ENCODE peak calls at places on chromosome 17, in nine cellular contexts. K, R, U, I, V, J, Z, M and G are unnamed samples.
A peak's percentile ranks its signal among the peaks of the same experiment; 100 is the strongest.

GRCh38 chr17:49487202-49487601 is 7.9 kb upstream of the NGFR start:
- DNase-seq in K (no peak), R (no peak), U (no peak), I (no peak), V (no peak), J (no peak), Z (no peak), M (no peak), G (peak; percentile 56)

GRCh38 chr17:7330099-7331015 is 1.2 kb upstream of the NEURL4 start:
- DNase-seq in K (peak; percentile 80), R (peak; percentile 85), U (peak; percentile 81), I (no peak), V (peak; percentile 73), J (peak; percentile 81), Z (peak; percentile 92), M (peak; percentile 100), G (peak; percentile 92)

GRCh38 chr17:62848334-62848733 is 40.2 kb upstream of the MARCHF10 start:
- DNase-seq in K (no peak), R (no peak), U (no peak), I (peak; percentile 37), V (no peak), J (no peak), Z (no peak), M (no peak), G (no peak)

GRCh38 chr17:17822189-17822978 is 14.4 kb downstream of the SREBF1 start:
- DNase-seq in K (no peak), R (peak; percentile 85), U (peak; percentile 65), I (no peak), V (peak; percentile 68), J (peak; percentile 88), Z (no peak), M (no peak), G (no peak)

GRCh38 chr17:35063514-35064223 is at the start of gene RFFL:
- DNase-seq in K (peak; percentile 91), R (peak; percentile 93), U (peak; percentile 91), I (peak; percentile 96), V (peak; percentile 91), J (peak; percentile 91), Z (peak; percentile 92), M (peak; percentile 99), G (peak; percentile 95)

GRCh38 chr17:8463089-8463488 is 27.4 kb downstream of the NDEL1 start:
- DNase-seq in K (no peak), R (no peak), U (no peak), I (no peak), V (no peak), J (no peak), Z (no peak), M (no peak), G (no peak)

GRCh38 chr17:28982191-28982793 is 23.5 kb downstream of the SEZ6 start:
- DNase-seq in K (peak; percentile 16), R (no peak), U (peak; percentile 39), I (no peak), V (no peak), J (no peak), Z (peak; percentile 98), M (no peak), G (no peak)

GRCh38 chr17:12282056-12282455 is 261.4 kb downstream of the MAP2K4 start:
- DNase-seq in K (no peak), R (no peak), U (no peak), I (peak; percentile 34), V (no peak), J (no peak), Z (no peak), M (peak; percentile 8), G (no peak)

GRCh38 chr17:82035956-82036633 is 1.4 kb downstream of the DCXR start:
- DNase-seq in K (no peak), R (no peak), U (no peak), I (no peak), V (no peak), J (no peak), Z (no peak), M (no peak), G (no peak)

GRCh38 chr17:59830007-59830630 is 62.6 kb downstream of the TUBD1 start:
- DNase-seq in K (no peak), R (no peak), U (no peak), I (no peak), V (no peak), J (no peak), Z (peak; percentile 61), M (no peak), G (no peak)

GRCh38 chr17:70307430-70307829 is 138.1 kb downstream of the KCNJ2 start:
- DNase-seq in K (no peak), R (no peak), U (no peak), I (no peak), V (no peak), J (no peak), Z (no peak), M (no peak), G (no peak)

DNA sequence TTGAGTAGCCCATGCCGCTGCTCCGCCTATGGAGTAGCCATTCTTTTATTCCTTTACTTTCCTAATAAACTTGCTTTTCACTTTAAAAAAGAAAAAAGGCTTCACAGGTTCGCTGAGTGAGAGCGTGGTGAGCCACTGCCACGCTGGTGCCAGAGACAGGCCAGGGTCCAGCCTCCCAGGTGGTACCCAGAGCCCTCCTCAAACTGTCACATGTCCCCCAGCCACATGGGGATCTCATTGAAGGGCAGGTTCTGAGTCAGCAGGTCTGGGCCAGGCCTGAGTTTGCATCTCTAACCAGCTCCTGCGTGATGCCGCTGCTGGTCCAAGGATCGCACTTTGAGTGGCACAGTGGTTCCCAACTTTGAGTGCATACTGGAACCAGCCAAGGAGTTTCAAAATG is 36.2 kb downstream of the RBFOX3 start:
- DNase-seq in K (no peak), R (no peak), U (no peak), I (no peak), V (no peak), J (peak; percentile 36), Z (no peak), M (no peak), G (no peak)
- H3K27ac ChIP-seq in K (no peak overlapping the region), R (no peak overlapping the region), U (no peak overlapping the region), I (no peak overlapping the region), V (no peak overlapping the region), J (no peak overlapping the region), Z (no peak overlapping the region), M (peak overlapping the region; percentile 41), G (no peak overlapping the region)

DNA sequence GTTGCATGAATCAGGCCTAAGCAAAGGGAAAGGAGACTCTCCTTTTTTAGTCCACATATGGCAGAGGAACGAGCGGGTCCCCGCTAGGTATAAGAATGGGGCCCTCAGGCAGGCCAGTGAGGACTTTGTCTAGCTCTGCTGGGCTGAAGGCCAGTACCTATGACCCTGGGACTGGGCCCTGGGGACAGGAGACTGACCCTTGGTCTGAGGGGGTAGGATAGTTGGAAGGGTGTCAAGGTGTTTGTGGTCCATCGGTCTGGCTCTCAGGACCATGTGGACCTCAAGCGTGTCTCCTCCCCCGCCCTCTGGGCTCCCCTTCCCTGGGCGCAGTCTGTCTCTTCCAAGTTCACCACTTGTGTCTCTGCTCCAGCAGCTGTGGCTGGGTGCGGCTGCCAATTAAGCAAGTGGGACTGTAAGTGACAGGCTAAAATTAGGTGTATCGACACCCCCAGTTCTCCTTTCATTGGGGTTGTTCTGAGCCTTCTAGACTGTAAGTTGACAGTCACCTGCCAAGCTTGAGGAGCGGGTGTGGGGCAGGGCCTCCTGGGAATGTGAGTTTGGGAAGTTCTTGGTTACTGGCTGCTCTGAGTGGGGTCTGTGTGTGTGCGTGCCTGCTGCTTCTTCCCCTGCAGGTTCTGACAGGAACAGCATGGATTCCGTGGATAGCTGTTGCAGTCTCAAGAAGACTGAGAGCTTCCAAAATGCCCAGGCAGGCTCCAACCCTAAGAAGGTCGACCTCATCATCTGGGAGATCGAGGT is 24.5 kb downstream of the AKAP1 start:
- DNase-seq in K (peak; percentile 49), R (no peak), U (no peak), I (no peak), V (no peak), J (no peak), Z (peak; percentile 35), M (no peak), G (peak; percentile 63)
- H3K27ac ChIP-seq in K (peak overlapping the region; percentile 89), R (peak overlapping the region; percentile 57), U (peak overlapping the region; percentile 3), I (peak overlapping the region; percentile 78), V (peak overlapping the region; percentile 79), J (no peak overlapping the region), Z (no peak overlapping the region), M (no peak overlapping the region), G (no peak overlapping the region)

DNA sequence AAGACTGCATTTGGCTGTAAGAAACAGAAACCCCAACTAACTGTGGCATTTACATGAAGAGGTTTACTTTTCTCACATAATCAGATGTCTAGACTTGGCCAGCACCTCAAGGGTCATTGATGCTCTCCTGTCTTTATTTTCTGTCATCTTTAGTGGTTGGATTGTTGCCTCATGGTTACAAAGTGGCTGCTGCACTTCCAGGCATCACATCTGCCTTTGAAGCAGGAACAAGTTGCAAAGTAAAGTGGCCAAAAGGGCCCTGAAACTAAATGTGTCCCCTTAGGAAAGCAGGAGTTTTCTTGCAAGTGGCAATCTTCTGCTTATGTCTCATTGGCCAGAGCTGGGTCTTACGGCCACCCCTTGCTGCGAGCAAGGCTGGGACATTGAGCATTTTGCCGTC is 26.5 kb upstream of the STH start:
- DNase-seq in K (no peak), R (no peak), U (no peak), I (no peak), V (no peak), J (no peak), Z (no peak), M (no peak), G (no peak)
- H3K27ac ChIP-seq in K (no peak overlapping the region), R (no peak overlapping the region), U (no peak overlapping the region), I (no peak overlapping the region), V (no peak overlapping the region), J (no peak overlapping the region), Z (no peak overlapping the region), M (no peak overlapping the region), G (no peak overlapping the region)

DNA sequence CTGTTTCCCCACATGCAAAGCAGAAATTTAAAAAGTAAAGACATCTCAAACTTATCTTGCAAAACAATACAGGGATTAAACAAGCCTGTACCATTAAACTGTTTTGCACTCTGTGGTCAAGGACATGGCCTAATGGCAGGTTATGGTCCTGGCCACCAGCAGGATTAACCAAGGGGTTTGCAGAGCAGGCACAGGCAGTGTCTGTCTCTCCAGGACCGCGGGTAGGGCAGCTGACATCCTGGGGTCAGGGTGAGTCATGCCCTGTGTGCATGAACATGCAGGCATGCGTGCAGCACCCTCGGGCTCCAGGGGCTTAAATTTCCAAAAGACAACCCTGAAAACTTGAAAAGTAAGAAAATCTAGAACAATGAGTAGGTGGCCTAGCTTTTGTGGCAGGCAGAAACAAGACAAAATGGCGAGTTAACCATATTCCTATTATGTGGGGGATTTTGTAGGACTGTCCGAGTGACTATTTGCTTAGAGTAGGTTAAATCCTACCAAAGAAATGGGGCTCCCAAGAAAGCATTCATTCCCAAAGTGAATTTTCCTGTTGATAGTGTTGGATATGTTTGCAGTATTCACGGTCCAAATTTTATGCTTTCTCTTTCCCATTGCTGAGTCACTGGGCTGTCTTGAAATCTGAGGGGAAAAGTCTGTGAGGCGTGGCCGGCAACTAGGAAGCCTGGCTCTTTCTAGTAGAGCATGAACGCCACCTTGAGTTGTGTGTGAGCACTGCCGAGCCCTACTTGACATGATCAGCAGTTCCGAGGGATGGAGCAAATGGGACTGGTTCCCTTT is 158.4 kb upstream of the FAM20A start:
- DNase-seq in K (peak; percentile 82), R (peak; percentile 94), U (peak; percentile 87), I (peak; percentile 96), V (peak; percentile 90), J (peak; percentile 88), Z (peak; percentile 95), M (peak; percentile 95), G (peak; percentile 97)
- H3K27ac ChIP-seq in K (peak overlapping the region; percentile 67), R (no peak overlapping the region), U (peak overlapping the region; percentile 84), I (peak overlapping the region; percentile 67), V (peak overlapping the region; percentile 85), J (no peak overlapping the region), Z (peak overlapping the region; percentile 78), M (peak overlapping the region; percentile 95), G (peak overlapping the region; percentile 17)

DNA sequence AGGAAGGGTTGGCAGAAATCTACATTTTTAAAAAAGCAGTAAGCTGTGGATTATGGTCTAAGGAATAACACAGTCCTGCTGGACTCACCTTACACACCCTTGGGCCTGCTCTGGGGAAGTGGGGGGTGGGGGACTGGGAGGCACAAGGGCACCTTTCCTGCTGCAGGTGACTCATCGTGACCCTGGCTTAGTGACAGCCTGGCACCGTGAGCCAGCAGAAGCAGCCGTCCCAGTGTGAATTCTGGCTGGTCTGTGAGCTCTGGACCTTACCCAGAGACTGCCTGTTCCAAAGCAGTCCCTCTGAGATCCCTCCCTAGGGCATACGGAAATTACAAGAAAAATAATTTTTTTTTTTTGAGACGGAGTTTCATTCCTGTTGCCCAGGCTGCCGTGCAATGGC is 4.2 kb upstream of the CRK start:
- DNase-seq in K (peak; percentile 81), R (peak; percentile 90), U (peak; percentile 74), I (no peak), V (peak; percentile 94), J (no peak), Z (no peak), M (peak; percentile 61), G (no peak)
- H3K27ac ChIP-seq in K (peak overlapping the region; percentile 73), R (no peak overlapping the region), U (no peak overlapping the region), I (peak overlapping the region; percentile 72), V (peak overlapping the region; percentile 78), J (no peak overlapping the region), Z (peak overlapping the region; percentile 10), M (peak overlapping the region; percentile 47), G (no peak overlapping the region)